ENCODE peak calls at places on chromosomes 12 and 14, in ten cellular contexts. L is CD8-positive, alpha-beta T cell; R is fibroblast of lung; B is tibial nerve; F is colonic mucosa; C is Peyer's patch; S is A673; O is mesendoderm; M is suprapubic skin; H is HL-60. A is an unnamed sample.
A peak's percentile ranks its signal among the peaks of the same experiment; 100 is the strongest.

GRCh38 chr14:55071870-55072640 is 20.6 kb downstream of the MAPK1IP1L start:
- DNase-seq in F (no peak), M (no peak), L (no peak), R (peak; percentile 98), O (no peak), H (no peak), S (no peak), B (no peak), C (no peak), A (no peak)

GRCh38 chr14:74608959-74609611 is 3.0 kb downstream of the LTBP2 start:
- DNase-seq in O (peak; percentile 86), S (peak; percentile 85), C (peak; percentile 95), H (peak; percentile 68), L (peak; percentile 83), B (peak; percentile 99), M (peak; percentile 92), F (peak; percentile 84), R (peak; percentile 75), A (peak; percentile 86)

GRCh38 chr12:120060196-120060595 is 56.4 kb downstream of the RAB35 start:
- DNase-seq in F (no peak), C (no peak), O (no peak), R (no peak), B (no peak), H (no peak), M (no peak), S (no peak), L (no peak), A (no peak)

GRCh38 chr14:92990456-92991430 is 67.8 kb downstream of the CHGA start:
- DNase-seq in C (no peak), S (no peak), F (no peak), O (peak; percentile 21), B (no peak), M (no peak), L (no peak), R (no peak), H (no peak), A (peak; percentile 57)

GRCh38 chr14:32762886-32763285 is 175.8 kb upstream of the NPAS3 start:
- DNase-seq in M (no peak), L (no peak), R (peak; percentile 23), H (no peak), S (no peak), B (no peak), C (no peak), O (no peak), F (no peak), A (no peak)

GRCh38 chr14:103611215-103611614 is 17.8 kb upstream of the KLC1 start:
- DNase-seq in M (no peak), B (no peak), C (no peak), H (no peak), S (no peak), L (no peak), F (no peak), R (no peak), O (no peak), A (no peak)

GRCh38 chr12:78240827-78241226 is 410.1 kb downstream of the NAV3 start:
- DNase-seq in H (no peak), S (peak; percentile 33), B (no peak), R (no peak), M (no peak), L (no peak), O (no peak), C (no peak), F (no peak), A (no peak)

GRCh38 chr14:74579447-74580274 is 32.4 kb downstream of the LTBP2 start:
- DNase-seq in R (peak; percentile 95), B (no peak), F (no peak), C (no peak), H (no peak), M (no peak), O (no peak), S (no peak), L (no peak), A (no peak)

GRCh38 chr14:102927346-102927877 is 4.9 kb downstream of the AMN start:
- DNase-seq in S (no peak), L (no peak), C (peak; percentile 93), F (peak; percentile 93), H (no peak), B (no peak), R (no peak), M (no peak), O (no peak), A (peak; percentile 91)

GRCh38 chr14:77027538-77028383 is 747 bp downstream of the IRF2BPL start:
- DNase-seq in L (peak; percentile 78), O (peak; percentile 71), M (peak; percentile 91), C (peak; percentile 87), R (peak; percentile 82), S (peak; percentile 80), H (peak; percentile 29), F (peak; percentile 75), B (no peak), A (peak; percentile 96)

GRCh38 chr12:49190317-49190716 is 1.4 kb upstream of the TUBA1A start:
- DNase-seq in B (no peak), L (no peak), O (no peak), C (no peak), M (peak; percentile 47), H (no peak), F (no peak), S (no peak), R (peak; percentile 30), A (no peak)

GRCh38 chr12:65449400-65449799 is 170.9 kb downstream of the MSRB3 start:
- DNase-seq in O (no peak), F (no peak), R (peak; percentile 59), S (peak; percentile 14), L (no peak), B (no peak), C (no peak), H (no peak), M (no peak), A (no peak)

GRCh38 chr14:37890095-37890494 is 294.7 kb downstream of the TTC6 start:
- DNase-seq in S (peak; percentile 11), R (no peak), F (no peak), C (no peak), O (no peak), M (no peak), B (no peak), L (no peak), H (no peak), A (no peak)

GRCh38 chr14:25381498-25381897 is 331.6 kb upstream of the STXBP6 start:
- DNase-seq in F (no peak), H (peak; percentile 4), C (no peak), M (no peak), B (no peak), L (no peak), O (peak; percentile 29), R (no peak), S (peak; percentile 75), A (no peak)

GRCh38 chr12:102955926-102956737 is 1.3 kb upstream of the ASCL1 start:
- DNase-seq in F (no peak), L (no peak), M (no peak), B (no peak), H (no peak), S (no peak), C (no peak), O (no peak), R (no peak), A (no peak)
- H3K4me3 ChIP-seq in F (no peak overlapping the region), L (no peak overlapping the region), M (no peak overlapping the region), B (peak overlapping the region; percentile 1), H (no peak overlapping the region), S (no peak overlapping the region), C (no peak overlapping the region), O (no peak overlapping the region), R (no peak overlapping the region), A (no peak overlapping the region)

GRCh38 chr12:53560386-53560785 is 53.1 kb upstream of the NPFF start:
- DNase-seq in B (no peak), M (no peak), H (no peak), R (peak; percentile 93), L (no peak), O (no peak), S (no peak), F (no peak), C (no peak), A (no peak)
- H3K27ac ChIP-seq in B (no peak overlapping the region), M (peak overlapping the region; percentile 16), H (no peak overlapping the region), R (no peak overlapping the region), L (no peak overlapping the region), O (no peak overlapping the region), S (peak overlapping the region; percentile 7), F (peak overlapping the region; percentile 51), C (no peak overlapping the region), A (peak overlapping the region; percentile 3)

GRCh38 chr12:12788131-12788530 is 2.7 kb downstream of the APOLD1 start:
- DNase-seq in O (no peak), F (no peak), C (no peak), L (no peak), B (no peak), H (no peak), M (no peak), S (no peak), R (peak; percentile 12), A (no peak)
- H3K4me3 ChIP-seq in O (no peak overlapping the region), F (no peak overlapping the region), C (no peak overlapping the region), L (no peak overlapping the region), B (no peak overlapping the region), H (no peak overlapping the region), M (peak overlapping the region; percentile 60), S (no peak overlapping the region), R (no peak overlapping the region), A (no peak overlapping the region)

DNA sequence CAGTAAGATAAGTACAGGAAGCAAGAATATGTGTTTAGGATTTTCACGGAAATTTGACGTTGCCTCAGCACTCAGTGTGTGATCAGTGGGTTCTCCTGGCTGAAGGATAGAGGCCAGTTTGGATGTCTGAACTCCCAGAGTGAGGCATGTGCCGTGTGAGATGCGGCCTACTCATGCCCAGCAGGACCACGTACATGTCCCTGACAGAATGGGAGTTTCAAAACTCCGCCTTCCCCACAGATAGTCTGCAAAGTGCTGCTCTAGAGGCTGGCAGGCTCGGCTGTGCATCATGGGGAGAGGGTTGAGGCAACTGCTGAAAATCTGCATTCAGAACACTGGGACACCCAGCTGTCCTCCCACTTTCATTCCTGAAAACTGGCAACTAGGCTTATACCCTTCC is 58.3 kb downstream of the NINJ2 start:
- DNase-seq in L (no peak), H (no peak), O (no peak), S (no peak), C (no peak), M (no peak), F (no peak), R (no peak), B (no peak), A (peak; percentile 37)
- H3K27ac ChIP-seq in L (no peak overlapping the region), H (no peak overlapping the region), O (no peak overlapping the region), S (no peak overlapping the region), C (no peak overlapping the region), M (no peak overlapping the region), F (no peak overlapping the region), R (no peak overlapping the region), B (no peak overlapping the region), A (no peak overlapping the region)

A was measured in kidney.